ENCODE peak calls at places on chromosomes 11 and 22, in nine cellular contexts. S is H9, U is AG04450, I is B cell, A is endothelial cell, V is foreskin fibroblast, F is stomach, M is adrenal gland, D is psoas muscle. B is an unnamed sample.
A peak's percentile ranks its signal among the peaks of the same experiment; 100 is the strongest.

GRCh38 chr11:15843309-15843857 is 513.0 kb downstream of the SOX6 start:
- DNase-seq in S (peak; percentile 31), U (no peak), I (no peak), A (peak; percentile 30), V (no peak), F (peak; percentile 27), M (no peak), D (no peak), B (no peak)

GRCh38 chr22:17172172-17172833 is 13.2 kb upstream of the HDHD5 start:
- DNase-seq in S (peak; percentile 66), U (no peak), I (no peak), A (peak; percentile 17), V (no peak), F (no peak), M (peak; percentile 38), D (peak; percentile 34), B (peak; percentile 20)

GRCh38 chr11:125083312-125084056 is 20.4 kb downstream of the SLC37A2 start:
- DNase-seq in S (no peak), U (no peak), I (no peak), A (no peak), V (no peak), F (no peak), M (no peak), D (no peak), B (no peak)

GRCh38 chr11:32831241-32831640 is 1.5 kb downstream of the PRRG4 start:
- DNase-seq in S (no peak), U (no peak), I (no peak), A (no peak), V (no peak), F (no peak), M (no peak), D (no peak), B (no peak)

GRCh38 chr11:44852952-44853351 is 97.7 kb downstream of the TP53I11 start:
- DNase-seq in S (no peak), U (no peak), I (no peak), A (no peak), V (no peak), F (no peak), M (no peak), D (no peak), B (no peak)

GRCh38 chr11:27718853-27719574 is 18.8 kb upstream of the BDNF start:
- DNase-seq in S (peak; percentile 72), U (no peak), I (no peak), A (peak; percentile 70), V (peak; percentile 39), F (no peak), M (peak; percentile 45), D (no peak), B (peak; percentile 76)

GRCh38 chr11:119389611-119390254 is 8.2 kb upstream of the USP2 start:
- DNase-seq in S (peak; percentile 81), U (no peak), I (peak; percentile 33), A (peak; percentile 59), V (no peak), F (no peak), M (no peak), D (no peak), B (no peak)

GRCh38 chr11:32843544-32843943 is 13.8 kb downstream of the PRRG4 start:
- DNase-seq in S (no peak), U (no peak), I (no peak), A (no peak), V (no peak), F (no peak), M (no peak), D (no peak), B (no peak)

GRCh38 chr11:134139873-134140331 is 71.0 kb downstream of the JAM3 start:
- DNase-seq in S (peak; percentile 65), U (peak; percentile 64), I (no peak), A (peak; percentile 69), V (peak; percentile 76), F (peak; percentile 55), M (peak; percentile 80), D (peak; percentile 40), B (peak; percentile 63)

GRCh38 chr11:105298630-105299029 is 159.1 kb upstream of the CARD18 start:
- DNase-seq in S (no peak), U (no peak), I (no peak), A (no peak), V (no peak), F (no peak), M (no peak), D (no peak), B (no peak)

GRCh38 chr11:79438631-79439429 is 2.0 kb downstream of the TENM4 start:
- DNase-seq in S (peak; percentile 54), U (no peak), I (no peak), A (peak; percentile 6), V (peak; percentile 33), F (no peak), M (peak; percentile 33), D (no peak), B (peak; percentile 22)

GRCh38 chr22:49606562-49606961 is 221.1 kb downstream of the BRD1 start:
- DNase-seq in S (no peak), U (no peak), I (no peak), A (no peak), V (no peak), F (no peak), M (no peak), D (no peak), B (no peak)

GRCh38 chr11:77303328-77303727 is 1.8 kb upstream of the GDPD4 start:
- DNase-seq in S (no peak), U (no peak), I (no peak), A (no peak), V (no peak), F (no peak), M (no peak), D (no peak), B (no peak)

GRCh38 chr11:107282195-107282594 is 175.4 kb downstream of the CWF19L2 start:
- DNase-seq in S (no peak), U (no peak), I (no peak), A (no peak), V (no peak), F (no peak), M (no peak), D (no peak), B (no peak)

GRCh38 chr11:518463-519202 is 11.6 kb upstream of the RNH1 start:
- DNase-seq in S (peak; percentile 87), U (peak; percentile 60), I (peak; percentile 90), A (peak; percentile 86), V (peak; percentile 97), F (peak; percentile 95), M (peak; percentile 84), D (peak; percentile 95), B (peak; percentile 82)

GRCh38 chr11:28528217-28528616 is 420.0 kb downstream of the METTL15 start:
- DNase-seq in S (no peak), U (no peak), I (no peak), A (no peak), V (no peak), F (no peak), M (no peak), D (no peak), B (no peak)

GRCh38 chr11:122851366-122852011 is 13.2 kb downstream of the CRTAM start:
- DNase-seq in S (no peak), U (no peak), I (peak; percentile 56), A (no peak), V (no peak), F (no peak), M (no peak), D (no peak), B (no peak)

GRCh38 chr22:23249506-23250423 is 69.5 kb downstream of the BCR start:
- DNase-seq in S (no peak), U (no peak), I (no peak), A (no peak), V (no peak), F (no peak), M (no peak), D (no peak), B (no peak)

GRCh38 chr22:17113600-17113999 is 7.6 kb downstream of the TMEM121B start:
- DNase-seq in S (no peak), U (no peak), I (no peak), A (no peak), V (no peak), F (no peak), M (no peak), D (no peak), B (no peak)

DNA sequence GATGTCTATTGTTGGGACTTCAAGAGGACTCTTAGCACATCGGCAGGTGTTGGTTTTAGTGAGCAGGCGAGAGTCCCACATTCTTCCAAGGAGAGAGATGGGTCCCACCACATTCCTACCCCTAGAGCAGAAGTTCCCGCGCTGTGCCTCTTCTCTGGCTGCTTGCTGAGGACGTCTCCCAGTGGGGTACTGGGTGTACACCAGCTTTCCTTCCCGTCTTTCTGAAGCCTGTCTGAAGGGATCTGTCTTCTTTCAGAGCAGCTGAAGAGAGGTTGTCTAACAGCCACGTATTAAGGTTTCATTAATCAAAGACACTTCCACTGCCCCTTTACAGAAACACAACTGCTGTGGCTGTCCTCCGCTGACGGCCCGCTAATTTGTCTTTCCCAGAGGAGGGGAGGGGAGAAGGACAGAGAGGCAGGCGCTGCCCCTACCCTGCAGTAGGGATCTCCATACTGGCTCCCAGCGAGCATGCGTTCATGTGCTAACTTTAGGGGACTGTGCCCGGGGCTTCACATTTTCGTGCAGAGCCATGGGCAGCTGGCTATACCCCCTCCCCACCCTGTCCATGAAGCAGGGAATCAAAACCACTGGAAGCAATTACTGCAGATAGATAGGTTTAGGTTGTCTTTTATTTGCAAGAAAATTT is 56.0 kb downstream of the ZBTB16 start:
- DNase-seq in S (peak; percentile 38), U (no peak), I (no peak), A (no peak), V (no peak), F (no peak), M (no peak), D (no peak), B (peak; percentile 33)
- TF ChIP-seq CTCF in S (no peak), U (no peak), I (no peak), A (no peak), V (no peak), F (no peak), M (no peak), D (no peak), B (no peak)

GRCh38 chr11:94417386-94417987 is 16.3 kb upstream of the GPR83 start:
- DNase-seq in S (no peak), U (peak; percentile 38), I (no peak), A (no peak), V (peak; percentile 26), F (no peak), M (no peak), D (no peak), B (no peak)
- TF ChIP-seq CTCF in S (peak; percentile 70), U (peak; percentile 77), I (no peak), A (no peak), V (peak; percentile 73), F (peak; percentile 21), M (peak; percentile 55), D (peak; percentile 26), B (peak; percentile 42)

GRCh38 chr22:39306456-39307361 is 12.7 kb downstream of the RPL3 start:
- DNase-seq in S (peak; percentile 74), U (no peak), I (no peak), A (peak; percentile 55), V (no peak), F (peak; percentile 51), M (no peak), D (no peak), B (peak; percentile 57)
- TF ChIP-seq CTCF in S (peak; percentile 73), U (peak; percentile 41), I (peak; percentile 28), A (peak; percentile 43), V (peak; percentile 12), F (no peak), M (no peak), D (peak; percentile 23), B (peak; percentile 40)

DNA sequence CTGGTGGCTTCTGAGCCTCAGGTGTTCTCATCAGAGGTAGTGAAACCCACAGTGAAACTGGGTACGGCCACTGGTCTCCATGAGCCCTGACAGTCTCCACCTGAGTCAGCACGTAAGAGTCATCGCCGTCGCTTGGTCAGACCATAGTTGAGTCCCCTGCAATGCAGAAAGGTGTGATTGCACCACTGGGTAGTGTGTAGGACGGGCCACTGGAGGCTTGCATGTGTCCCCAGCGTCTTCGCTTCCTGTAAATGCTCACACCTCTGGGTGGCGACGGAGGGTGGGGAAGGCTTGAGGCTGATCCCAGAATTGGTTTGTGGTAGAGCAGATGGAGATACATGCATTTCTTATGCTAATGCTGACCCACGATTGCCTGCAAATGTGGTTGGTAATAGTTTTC is 26.4 kb downstream of the CTTN start:
- DNase-seq in S (no peak), U (no peak), I (no peak), A (no peak), V (no peak), F (no peak), M (no peak), D (no peak), B (no peak)
- TF ChIP-seq CTCF in S (no peak), U (no peak), I (no peak), A (no peak), V (no peak), F (no peak), M (no peak), D (no peak), B (no peak)

B was measured in nephron progenitor cell.